ENCODE peak calls at places on chromosomes 7 and 10, in four cellular contexts. T is kidney, P is testis, D is lower lobe of right lung. A is an unnamed sample. For H3K4me1 and H3K36me3, the result is how much of the 10 kb centered on the place peaks cover.

GRCh38 chr7:1533569-1534329 is 3.2 kb downstream of the MAFK start:
- DNase-seq in T (peak), P (no peak), D (no peak), A (peak)

GRCh38 chr10:132508497-132509443 is 28.8 kb upstream of the INPP5A start:
- DNase-seq in T (peak), P (peak), D (peak), A (no peak)

GRCh38 chr10:66176772-66177171 is 749.1 kb upstream of the LRRTM3 start:
- DNase-seq in T (no peak), P (no peak), D (no peak), A (peak)

GRCh38 chr10:89966211-89966610 is 264.8 kb downstream of the KIF20B start:
- DNase-seq in T (no peak), P (no peak), D (no peak), A (no peak)

GRCh38 chr7:157219154-157219553 is 80.4 kb downstream of the UBE3C start:
- DNase-seq in T (no peak), P (no peak), D (no peak), A (no peak)

GRCh38 chr7:93985101-93985500 is 19.1 kb downstream of the BET1 start:
- DNase-seq in T (no peak), P (no peak), D (no peak), A (peak)

GRCh38 chr10:17237915-17238444 is 9.9 kb downstream of the VIM start:
- DNase-seq in T (no peak), P (no peak), D (no peak), A (peak)

GRCh38 chr10:75497997-75498797 is 66.8 kb downstream of the LRMDA start:
- DNase-seq in T (peak), P (no peak), D (no peak), A (no peak)

GRCh38 chr10:91879514-91880170 is 29.6 kb downstream of the FGFBP3 start:
- DNase-seq in T (no peak), P (no peak), D (no peak), A (no peak)

GRCh38 chr7:2593036-2593727 is 34.4 kb downstream of the IQCE start:
- DNase-seq in T (peak), P (no peak), D (no peak), A (no peak)

GRCh38 chr7:134755422-134756022 is 23.9 kb upstream of the CALD1 start:
- DNase-seq in T (no peak), P (peak), D (no peak), A (peak)

GRCh38 chr10:27072436-27073114 is 27.7 kb downstream of the ANKRD26 start:
- DNase-seq in T (no peak), P (no peak), D (no peak), A (no peak)

GRCh38 chr7:12524794-12525386 is 45.6 kb upstream of the SCIN start:
- DNase-seq in T (no peak), P (no peak), D (no peak), A (peak)

GRCh38 chr10:33509231-33509871 is 174.9 kb upstream of the NRP1 start:
- DNase-seq in T (peak), P (no peak), D (peak), A (peak)

GRCh38 chr10:121165276-121165675 is 314.1 kb downstream of the WDR11 start:
- DNase-seq in T (no peak), P (no peak), D (no peak), A (no peak)

GRCh38 chr10:69090687-69091450 is 3.0 kb downstream of the SRGN start:
- DNase-seq in T (no peak), P (no peak), D (no peak), A (peak)

GRCh38 chr7:97390915-97391593 is 273.6 kb downstream of the SDHAF3 start:
- DNase-seq in T (no peak), P (no peak), D (no peak), A (no peak)

GRCh38 chr7:36506820-36507219 is 117.2 kb downstream of the ANLN start:
- DNase-seq in T (no peak), P (no peak), D (no peak), A (no peak)

GRCh38 chr7:103766630-103767029 is 222.8 kb downstream of the RELN start:
- DNase-seq in T (no peak), P (no peak), D (no peak), A (no peak)

GRCh38 chr7:25455649-25456251 is 227.5 kb upstream of the NPVF start:
- DNase-seq in T (peak), P (no peak), D (no peak), A (no peak)

GRCh38 chr10:42645103-42645502 is 6.7 kb upstream of the ZNF33B start:
- DNase-seq in T (no peak), P (no peak), D (no peak), A (no peak)

GRCh38 chr10:6525599-6526160 is 54.4 kb downstream of the PRKCQ start:
- DNase-seq in T (no peak), P (no peak), D (no peak), A (no peak)

GRCh38 chr7:36514289-36515243 is 124.9 kb downstream of the ANLN start:
- DNase-seq in T (no peak), P (no peak), D (no peak), A (no peak)

GRCh38 chr10:59991117-59991516 is 84.8 kb upstream of the CCDC6 start:
- DNase-seq in T (no peak), P (no peak), D (no peak), A (no peak)

GRCh38 chr10:103736763-103737162 is 118.6 kb downstream of the SH3PXD2A start:
- DNase-seq in T (no peak), P (peak), D (no peak), A (no peak)

GRCh38 chr10:79137826-79138225 is 69.1 kb downstream of the ZMIZ1 start:
- DNase-seq in T (no peak), P (no peak), D (no peak), A (no peak)

GRCh38 chr10:101106351-101106750 is 24.7 kb upstream of the TLX1 start:
- DNase-seq in T (peak), P (no peak), D (no peak), A (no peak)

GRCh38 chr10:114694735-114695134 is 36.7 kb upstream of the ABLIM1 start:
- DNase-seq in T (no peak), P (peak), D (no peak), A (peak)

GRCh38 chr7:134547738-134548054 is 1.2 kb upstream of the AKR1B15 start:
- DNase-seq in T (peak), P (peak), D (peak), A (peak)

GRCh38 chr10:53403688-53404087 is 631.1 kb upstream of the MBL2 start:
- DNase-seq in T (peak), P (peak), D (peak), A (no peak)

GRCh38 chr10:101489355-101489754 is 98.7 kb downstream of the POLL start:
- DNase-seq in T (no peak), P (no peak), D (no peak), A (peak)

GRCh38 chr7:118195837-118196474 is 12.0 kb downstream of the LSM8 start:
- DNase-seq in T (no peak), P (peak), D (no peak), A (peak)

GRCh38 chr10:103724771-103725170 is 130.6 kb downstream of the SH3PXD2A start:
- DNase-seq in T (no peak), P (no peak), D (no peak), A (no peak)

GRCh38 chr10:23675588-23675987 is 236.7 kb downstream of the OTUD1 start:
- DNase-seq in T (no peak), P (no peak), D (no peak), A (no peak)

GRCh38 chr7:7720193-7720592 is 1.8 kb upstream of the RPA3 start:
- DNase-seq in T (no peak), P (no peak), D (no peak), A (no peak)
- H3K4me3 ChIP-seq in T (no peak), P (no peak), D (no peak), A (no peak)

GRCh38 chr10:71641449-71641848 is 78.1 kb downstream of the C10orf105 start:
- DNase-seq in T (no peak), P (no peak), D (no peak), A (no peak)
- H3K4me1 ChIP-seq in T (under half), P (under half), D (under half), A (under half)

GRCh38 chr7:33601884-33602283 is 303.5 kb upstream of the BMPER start:
- DNase-seq in T (no peak), P (no peak), D (no peak), A (no peak)
- H3K36me3 ChIP-seq in T (under half), P (under half), D (under half), A (under half)

GRCh38 chr10:48604039-48604407 is 850 bp downstream of the ARHGAP22 start:
- DNase-seq in T (no peak), P (no peak), D (no peak), A (no peak)
- H3K4me3 ChIP-seq in T (no peak), P (no peak), D (peak), A (peak)

GRCh38 chr10:62059424-62059913 is 158.0 kb downstream of the ARID5B start:
- DNase-seq in T (no peak), P (no peak), D (no peak), A (peak)
- H3K4me1 ChIP-seq in T (under half), P (half or more), D (half or more), A (half or more)